ENCODE peak calls at places on chromosomes 16 and 17, in seven cellular contexts. T, N, J, I, D, C and B are unnamed samples. For H3K4me1 and H3K79me1, the result is how much of the 10 kb centered on the place peaks cover.

GRCh38 chr17:70855401-70856054 is 686.2 kb downstream of the KCNJ2 start:
- DNase-seq in D (no peak), C (no peak), T (no peak), J (no peak), I (peak), N (peak), B (peak)

GRCh38 chr17:79262624-79263023 is 188.0 kb downstream of the ENGASE start:
- DNase-seq in D (no peak), T (no peak), I (no peak), C (no peak), J (no peak), N (no peak), B (no peak)

GRCh38 chr16:379183-379960 is 2.4 kb downstream of the PGAP6 start:
- DNase-seq in J (no peak), N (no peak), C (peak), D (peak), I (no peak), T (peak), B (peak)

GRCh38 chr16:24452724-24453123 is 86.6 kb upstream of the RBBP6 start:
- DNase-seq in N (no peak), I (no peak), J (no peak), C (no peak), T (no peak), D (no peak), B (no peak)

GRCh38 chr16:28317040-28317880 is 24.9 kb downstream of the SBK1 start:
- DNase-seq in T (no peak), J (peak), N (peak), C (peak), I (peak), D (peak), B (peak)

GRCh38 chr17:35238817-35239216 is 4.1 kb upstream of the SLFN5 start:
- DNase-seq in C (no peak), T (no peak), N (peak), D (no peak), I (peak), J (no peak), B (peak)

GRCh38 chr16:85991856-85992255 is 92.9 kb downstream of the IRF8 start:
- DNase-seq in I (no peak), C (no peak), J (no peak), N (no peak), D (no peak), T (no peak), B (no peak)

GRCh38 chr16:85251225-85251760 is 139.0 kb upstream of the CIBAR2 start:
- DNase-seq in I (no peak), D (no peak), T (no peak), N (no peak), C (no peak), J (no peak), B (no peak)

GRCh38 chr17:2814499-2815341 is 18.5 kb downstream of the RAP1GAP2 start:
- DNase-seq in J (no peak), I (no peak), N (no peak), D (peak), T (no peak), C (no peak), B (no peak)

GRCh38 chr17:45783593-45784292 is 377 bp upstream of the CRHR1 start:
- DNase-seq in D (peak), I (no peak), T (no peak), N (no peak), J (peak), C (peak), B (no peak)

GRCh38 chr17:2138768-2139167 is 83.9 kb downstream of the HIC1 start:
- DNase-seq in T (no peak), N (no peak), C (no peak), D (no peak), I (peak), J (no peak), B (peak)

GRCh38 chr16:4512473-4512872 is 26.1 kb downstream of the CDIP1 start:
- DNase-seq in T (no peak), N (peak), J (no peak), D (no peak), I (no peak), C (no peak), B (no peak)

GRCh38 chr17:50626037-50626574 is 8.6 kb upstream of the ABCC3 start:
- DNase-seq in C (peak), N (peak), T (peak), D (peak), I (peak), J (peak), B (peak)

GRCh38 chr17:43548689-43549379 is 2.7 kb upstream of the ETV4 start:
- DNase-seq in I (no peak), D (no peak), N (no peak), C (no peak), J (no peak), T (no peak), B (no peak)

GRCh38 chr17:43547189-43547550 is 1.0 kb upstream of the ETV4 start:
- DNase-seq in T (no peak), J (no peak), N (no peak), D (peak), C (no peak), I (no peak), B (no peak)

GRCh38 chr17:43547659-43548256 is 1.6 kb upstream of the ETV4 start:
- DNase-seq in D (no peak), I (no peak), C (no peak), T (no peak), N (no peak), J (no peak), B (no peak)

GRCh38 chr17:43550754-43551153 is 4.6 kb upstream of the ETV4 start:
- DNase-seq in I (no peak), J (no peak), N (no peak), C (no peak), T (no peak), D (no peak), B (no peak)

DNA sequence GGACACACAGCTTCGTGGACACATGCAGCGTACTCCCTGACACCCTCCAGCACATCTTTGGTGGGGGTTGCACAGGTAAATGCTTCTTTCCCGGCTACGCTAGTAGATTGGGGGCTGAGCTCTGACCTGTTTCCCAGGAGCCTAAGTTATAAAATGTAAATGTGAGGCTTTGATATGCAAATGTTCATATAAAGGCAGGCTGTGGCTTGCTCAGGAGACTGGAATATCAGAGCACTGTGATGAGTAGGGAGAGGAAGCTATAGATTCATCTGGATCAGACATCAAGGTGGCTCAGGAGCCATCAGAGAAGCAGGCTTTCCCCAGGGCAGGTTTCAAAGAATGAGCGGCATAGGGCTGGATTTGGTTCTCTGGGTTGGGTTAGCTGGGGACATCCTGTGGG is 3.4 kb upstream of the ETV4 start:
- DNase-seq in J (no peak), C (no peak), T (no peak), D (peak), I (no peak), N (no peak), B (no peak)
- H3K4me1 ChIP-seq in J (under half), C (under half), T (under half), D (under half), I (under half), N (under half), B (under half)

DNA sequence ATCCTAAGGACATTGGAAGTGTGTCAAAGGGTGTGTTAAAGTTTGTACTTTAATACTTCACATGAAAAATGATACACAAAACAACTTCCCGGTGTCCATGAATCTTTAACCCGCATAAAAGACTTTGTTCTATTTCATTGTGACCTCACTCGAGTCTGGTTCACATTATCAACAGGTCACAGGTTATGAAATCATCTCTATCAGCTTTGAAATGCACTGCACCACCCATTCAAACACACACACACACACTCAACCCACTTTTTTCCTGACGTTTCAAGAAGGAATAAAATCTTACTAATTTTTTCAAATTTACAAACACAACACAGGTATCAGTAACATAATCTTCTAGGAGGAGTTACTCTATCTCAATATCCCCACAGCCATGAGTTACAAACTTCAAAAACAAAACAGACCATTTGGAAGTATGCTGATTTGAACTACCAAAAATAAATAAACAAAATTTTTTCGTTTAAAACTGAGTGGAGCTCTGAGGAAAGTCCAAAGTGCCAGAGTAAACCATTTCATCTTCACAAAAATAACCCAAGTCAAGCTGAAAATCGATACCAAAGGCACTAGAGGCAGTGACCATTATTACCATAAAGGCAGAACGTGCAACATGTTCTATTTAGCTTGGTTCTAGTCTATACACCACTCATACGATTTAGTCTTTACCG is 2.7 kb downstream of the ACOX1 start:
- DNase-seq in T (no peak), I (no peak), N (peak), D (no peak), J (no peak), C (no peak), B (no peak)
- H3K79me1 ChIP-seq in T (under half), I (under half), N (under half), D (under half), J (under half), C (under half), B (under half)

DNA sequence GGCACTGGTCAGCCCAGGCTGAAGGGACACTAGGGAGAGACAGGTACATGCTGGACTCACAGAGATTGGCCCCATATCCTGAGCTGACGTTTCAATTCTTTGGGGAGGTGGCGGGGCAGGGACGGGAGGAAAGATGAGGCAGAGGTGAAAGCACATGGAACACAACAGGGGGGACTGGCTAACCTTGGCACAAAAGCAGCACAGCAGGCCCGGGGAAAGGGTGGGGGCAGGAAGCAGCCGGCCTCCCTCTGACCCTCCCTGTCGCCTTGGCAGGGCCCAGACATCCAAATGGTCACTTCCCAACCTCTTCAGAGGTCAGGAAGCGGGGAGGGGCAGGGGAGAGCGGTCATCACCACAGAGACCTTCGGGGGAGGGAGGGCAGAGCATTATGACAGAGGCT is 6.6 kb downstream of the VAT1 start:
- DNase-seq in C (no peak), I (no peak), T (no peak), D (no peak), J (no peak), N (no peak), B (no peak)
- H3K4me1 ChIP-seq in C (under half), I (under half), T (under half), D (under half), J (under half), N (under half), B (under half)

DNA sequence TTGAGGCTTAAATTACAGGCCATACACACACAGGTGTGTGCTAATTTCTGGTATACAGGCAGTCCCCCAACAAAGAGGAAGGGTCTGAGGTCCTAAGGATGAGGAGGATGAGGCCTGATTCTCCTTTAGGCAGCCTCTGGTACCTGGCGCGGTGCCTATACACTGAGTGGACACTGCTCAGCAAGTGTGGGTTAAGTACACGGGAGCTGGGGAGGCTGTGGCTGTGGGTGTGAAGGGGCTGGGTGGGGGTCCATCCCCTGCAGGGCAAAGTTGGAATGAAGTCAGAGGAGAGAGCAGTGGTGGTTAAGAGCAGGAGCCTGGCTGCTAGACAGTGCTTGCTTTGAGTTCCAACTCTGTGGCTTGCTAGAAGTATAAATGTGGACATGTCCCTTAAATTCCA is 10.9 kb downstream of the MRM1 start:
- DNase-seq in T (no peak), J (no peak), N (no peak), D (no peak), C (no peak), I (no peak), B (no peak)
- H3K79me1 ChIP-seq in T (under half), J (under half), N (under half), D (under half), C (under half), I (under half), B (under half)

GRCh38 chr17:10172241-10172741 is 26.1 kb downstream of the GAS7 start:
- DNase-seq in C (peak), T (no peak), I (peak), N (peak), D (no peak), J (no peak), B (peak)
- H3K4me1 ChIP-seq in C (under half), T (under half), I (under half), N (under half), D (under half), J (under half), B (under half)

DNA sequence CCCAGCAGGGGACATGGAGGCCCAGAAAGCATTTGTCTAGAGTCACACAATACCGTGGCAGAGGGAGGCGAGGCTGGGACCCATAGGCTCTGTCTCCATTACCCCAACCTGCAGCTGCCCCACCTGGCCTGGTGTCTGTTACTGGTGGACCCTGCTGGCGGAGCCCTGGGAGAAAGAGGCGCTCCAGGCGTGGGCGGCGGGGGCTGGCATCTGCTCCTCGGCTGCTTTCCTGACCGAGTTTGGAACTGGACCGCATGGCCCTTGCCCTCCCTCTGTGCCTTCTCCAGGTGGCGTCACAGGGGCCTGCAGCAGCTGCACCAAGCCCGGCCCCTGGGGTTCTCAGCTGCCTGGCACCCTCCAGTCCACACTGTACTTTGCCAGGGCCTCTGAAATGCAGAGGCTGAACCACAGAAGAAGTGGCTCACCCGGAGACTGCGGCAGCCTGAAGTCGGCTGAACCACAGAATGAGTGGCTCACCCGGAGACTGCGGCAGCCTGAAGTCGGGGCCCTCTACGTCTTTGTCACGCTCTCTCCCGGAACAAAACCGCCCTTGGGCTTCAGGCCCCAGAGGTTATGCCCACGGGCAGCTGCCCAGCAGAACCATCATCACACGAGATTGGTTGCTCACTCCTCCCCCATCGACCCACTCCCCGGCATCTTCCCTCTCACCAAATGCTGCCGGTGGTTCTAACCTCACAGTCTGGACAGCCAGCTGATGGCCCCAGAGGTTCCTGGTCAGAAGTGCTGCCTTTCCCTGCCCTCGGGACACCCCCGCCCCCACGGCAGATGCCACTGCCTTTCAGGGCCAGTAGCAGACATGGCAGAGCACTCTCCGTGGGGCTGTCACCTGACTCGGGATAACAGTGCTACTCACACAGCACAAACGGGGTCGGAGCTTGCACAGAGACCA is 20.2 kb downstream of the CBFA2T3 start:
- DNase-seq in D (no peak), I (no peak), N (no peak), C (no peak), J (no peak), T (no peak), B (no peak)
- H3K79me1 ChIP-seq in D (under half), I (under half), N (under half), C (under half), J (under half), T (under half), B (under half)

GRCh38 chr17:77329741-77330531 is 189.2 kb downstream of the SEC14L1 start:
- DNase-seq in T (no peak), C (no peak), J (no peak), I (no peak), N (no peak), D (peak), B (no peak)
- H3K4me1 ChIP-seq in T (under half), C (under half), J (under half), I (under half), N (under half), D (under half), B (under half)

GRCh38 chr17:56679767-56680422 is 86.4 kb downstream of the NOG start:
- DNase-seq in N (no peak), C (peak), I (peak), D (no peak), T (no peak), J (no peak), B (peak)

GRCh38 chr17:56680676-56681075 is 87.2 kb downstream of the NOG start:
- DNase-seq in C (no peak), I (no peak), T (no peak), D (no peak), J (no peak), N (no peak), B (peak)

GRCh38 chr17:56676807-56677206 is 83.3 kb downstream of the NOG start:
- DNase-seq in J (no peak), D (no peak), C (no peak), I (no peak), N (no peak), T (no peak), B (no peak)

GRCh38 chr17:56678249-56679144 is 85.0 kb downstream of the NOG start:
- DNase-seq in N (no peak), I (peak), D (peak), J (peak), T (no peak), C (peak), B (no peak)

DNA sequence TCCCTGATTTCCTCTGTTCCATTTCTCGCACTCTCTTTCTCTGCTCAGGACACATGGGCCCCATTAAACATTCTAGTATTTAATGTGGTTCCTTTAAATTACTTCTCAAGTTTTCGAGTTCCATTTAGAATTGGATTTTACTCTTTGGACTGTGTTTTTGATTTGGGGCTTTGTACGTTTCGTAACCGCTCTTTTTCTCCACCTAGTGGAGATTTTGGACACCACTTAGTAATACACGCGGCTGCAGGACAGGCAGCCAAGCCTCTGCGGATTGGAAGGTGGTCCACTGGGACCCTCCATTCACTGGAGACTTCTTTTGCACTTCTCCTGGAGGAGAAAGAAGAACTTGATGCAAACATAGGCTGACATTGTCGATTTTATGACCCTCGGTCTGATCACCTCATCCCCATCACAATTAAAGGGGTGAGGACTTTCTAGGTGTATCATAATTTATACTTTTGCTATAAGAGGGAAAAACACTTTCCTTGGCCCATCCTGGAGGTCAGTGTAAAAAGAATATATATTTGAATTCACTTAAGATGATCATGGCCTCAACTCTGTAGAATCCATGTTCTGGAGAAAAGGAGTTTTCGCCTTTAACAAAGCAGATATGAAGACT is 85.8 kb downstream of the NOG start:
- DNase-seq in D (no peak), T (no peak), C (peak), J (peak), I (peak), N (peak), B (no peak)
- H3K79me1 ChIP-seq in D (under half), T (under half), C (under half), J (under half), I (under half), N (under half), B (under half)